ENCODE peak calls at places on chromosomes 5 and 9, in seven cellular contexts. O, X, Y, W, C, I and Q are unnamed samples.

GRCh38 chr5:10343486-10343885 is 10.0 kb upstream of the MARCHF6 start:
- DNase-seq in O (no peak), X (no peak), Y (no peak), W (no peak), C (no peak), I (no peak), Q (no peak)

GRCh38 chr9:83979812-83980394 is at the start of gene HNRNPK:
- DNase-seq in O (peak), X (peak), Y (peak), W (peak), C (peak), I (peak), Q (peak)

GRCh38 chr5:135444881-135445280 is 2.3 kb downstream of the DCANP1 start:
- DNase-seq in O (no peak), X (no peak), Y (no peak), W (no peak), C (peak), I (no peak), Q (no peak)

GRCh38 chr9:98861881-98862501 is 54.5 kb downstream of the GALNT12 start:
- DNase-seq in O (no peak), X (no peak), Y (no peak), W (peak), C (peak), I (no peak), Q (no peak)

GRCh38 chr9:94150890-94151660 is 66.8 kb downstream of the PTPDC1 start:
- DNase-seq in O (no peak), X (no peak), Y (no peak), W (peak), C (no peak), I (no peak), Q (no peak)

GRCh38 chr5:157558089-157558595 is 17.4 kb downstream of the ADAM19 start:
- DNase-seq in O (no peak), X (no peak), Y (no peak), W (peak), C (no peak), I (no peak), Q (peak)

GRCh38 chr5:169933624-169934023 is 46.7 kb downstream of the INSYN2B start:
- DNase-seq in O (no peak), X (no peak), Y (no peak), W (no peak), C (no peak), I (no peak), Q (no peak)

GRCh38 chr5:125277494-125278154 is 531.2 kb upstream of the ZNF608 start:
- DNase-seq in O (peak), X (no peak), Y (no peak), W (peak), C (no peak), I (no peak), Q (peak)

GRCh38 chr5:177093082-177093712 is 6.5 kb downstream of the FGFR4 start:
- DNase-seq in O (no peak), X (no peak), Y (no peak), W (no peak), C (no peak), I (no peak), Q (no peak)

GRCh38 chr5:6545770-6546690 is 86.8 kb downstream of the NSUN2 start:
- DNase-seq in O (no peak), X (no peak), Y (no peak), W (no peak), C (peak), I (no peak), Q (no peak)

GRCh38 chr9:114031948-114032688 is 46.0 kb downstream of the AMBP start:
- DNase-seq in O (no peak), X (no peak), Y (no peak), W (no peak), C (peak), I (no peak), Q (no peak)

GRCh38 chr5:97162045-97162444 is 19.6 kb upstream of the LIX1 start:
- DNase-seq in O (peak), X (peak), Y (no peak), W (peak), C (peak), I (peak), Q (no peak)

GRCh38 chr9:88651682-88652633 is 117.0 kb downstream of the NXNL2 start:
- DNase-seq in O (peak), X (peak), Y (peak), W (peak), C (peak), I (no peak), Q (peak)

GRCh38 chr5:1724822-1725602 is 74.6 kb downstream of the MRPL36 start:
- DNase-seq in O (peak), X (no peak), Y (no peak), W (no peak), C (peak), I (peak), Q (no peak)

GRCh38 chr9:72952914-72953313 is at the start of gene ALDH1A1:
- DNase-seq in O (no peak), X (no peak), Y (no peak), W (peak), C (no peak), I (peak), Q (no peak)